ENCODE peak calls at places on chromosome 15, in five cellular contexts. N, P, Z, B and A are unnamed samples.

GRCh38 chr15:41955807-41956525 is 16.4 kb downstream of the EHD4 start:
- DNase-seq in P (no peak), B (peak), N (no peak), Z (peak), A (peak)

GRCh38 chr15:52496776-52497470 is 31.8 kb downstream of the MYO5A start:
- DNase-seq in Z (no peak), N (no peak), B (no peak), P (no peak), A (no peak)

GRCh38 chr15:52158084-52158765 is 33.0 kb downstream of the GNB5 start:
- DNase-seq in P (no peak), B (no peak), N (no peak), Z (no peak), A (no peak)

GRCh38 chr15:53910236-53910849 is 67.9 kb upstream of the UNC13C start:
- DNase-seq in Z (no peak), P (no peak), N (no peak), B (no peak), A (no peak)

GRCh38 chr15:77716632-77717343 is 84.1 kb upstream of the LINGO1 start:
- DNase-seq in B (no peak), P (no peak), N (no peak), Z (no peak), A (no peak)

GRCh38 chr15:74406992-74407705 is 26.6 kb downstream of the SEMA7A start:
- DNase-seq in Z (no peak), B (peak), P (no peak), N (no peak), A (peak)

GRCh38 chr15:69531302-69532027 is 78.8 kb downstream of the RPLP1 start:
- DNase-seq in Z (no peak), P (no peak), B (no peak), N (no peak), A (no peak)

GRCh38 chr15:75599396-75599795 is 20.3 kb upstream of the PTPN9 start:
- DNase-seq in B (no peak), P (no peak), N (no peak), Z (no peak), A (no peak)

GRCh38 chr15:66772967-66773873 is 71.2 kb downstream of the SMAD6 start:
- DNase-seq in P (no peak), Z (no peak), B (peak), N (no peak), A (no peak)

GRCh38 chr15:66864871-66865281 is 162.8 kb downstream of the SMAD6 start:
- DNase-seq in P (no peak), B (no peak), N (no peak), Z (peak), A (peak)

GRCh38 chr15:25170113-25170731 is 215.4 kb downstream of the SNRPN start:
- DNase-seq in B (no peak), N (no peak), P (no peak), Z (no peak), A (peak)

GRCh38 chr15:87579537-87579936 is 677.0 kb downstream of the NTRK3 start:
- DNase-seq in Z (no peak), N (no peak), B (no peak), P (no peak), A (no peak)
- TF ChIP-seq CTCF in Z (no peak), N (no peak), B (no peak), P (no peak), A (no peak)

GRCh38 chr15:57339321-57339720 is 37.0 kb upstream of the CGNL1 start:
- DNase-seq in N (no peak), P (no peak), B (no peak), Z (no peak), A (no peak)
- TF ChIP-seq CTCF in N (no peak), P (no peak), B (no peak), Z (no peak), A (no peak)

GRCh38 chr15:82103500-82103899 is 57.7 kb upstream of the MEX3B start:
- DNase-seq in B (no peak), Z (no peak), P (no peak), N (no peak), A (no peak)

GRCh38 chr15:82106671-82107070 is 60.9 kb upstream of the MEX3B start:
- DNase-seq in P (no peak), Z (no peak), N (no peak), B (no peak), A (no peak)

GRCh38 chr15:82110144-82110543 is 64.3 kb upstream of the MEX3B start:
- DNase-seq in N (no peak), Z (no peak), B (no peak), P (no peak), A (no peak)

GRCh38 chr15:82108489-82109078 is 62.8 kb upstream of the MEX3B start:
- DNase-seq in Z (no peak), P (peak), N (no peak), B (peak), A (no peak)

DNA sequence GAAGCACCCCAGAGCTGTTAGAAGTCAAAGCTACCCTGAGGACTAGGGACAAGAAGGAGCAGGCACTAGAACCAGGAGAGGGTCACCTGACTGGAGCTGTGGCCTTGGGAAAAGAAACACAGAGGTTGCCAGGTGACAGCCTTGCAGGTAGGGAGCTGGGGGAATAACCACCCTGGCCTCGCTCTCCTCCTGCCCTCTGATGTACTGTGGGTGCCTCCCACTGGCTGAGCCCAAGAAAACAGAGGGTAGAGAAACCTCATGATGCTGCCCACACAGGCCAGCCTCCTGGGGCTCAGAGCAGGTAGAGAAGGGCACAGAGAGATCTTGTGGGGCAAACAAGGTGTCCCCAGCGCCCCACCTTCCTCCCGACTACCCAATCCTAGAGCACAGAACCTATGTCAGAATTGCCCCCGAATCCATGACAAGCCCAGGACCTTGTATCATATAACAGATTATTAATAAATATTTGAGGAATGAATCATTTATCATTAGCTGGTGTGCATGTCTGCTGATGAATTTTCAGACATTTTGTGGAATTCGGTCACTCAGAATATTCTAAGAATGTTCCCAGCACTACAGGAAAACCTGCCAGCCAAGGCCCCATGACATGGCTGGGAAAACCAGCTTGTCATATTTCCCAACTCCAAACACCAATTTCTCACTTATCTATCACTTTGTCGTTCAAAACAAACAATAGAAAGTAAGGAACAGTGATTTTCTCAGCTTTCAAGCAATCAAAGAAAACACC is 59.8 kb upstream of the MEX3B start:
- DNase-seq in N (no peak), P (no peak), B (no peak), Z (no peak), A (no peak)
- TF ChIP-seq CTCF in N (no peak), P (no peak), B (no peak), Z (no peak), A (peak)

GRCh38 chr15:39494462-39494861 is 86.4 kb upstream of the THBS1 start:
- DNase-seq in P (no peak), B (no peak), Z (no peak), N (no peak), A (no peak)
- TF ChIP-seq CTCF in P (no peak), B (no peak), Z (no peak), N (no peak), A (no peak)